ENCODE peak calls at places on chromosomes 4 and X, in six cellular contexts. K is hepatocyte, B is PC-3, C is HCT116, V is MM.1S, O is neural progenitor cell. W is an unnamed sample.

GRCh38 chr4:38392223-38392855 is 271.7 kb upstream of the KLF3 start:
- DNase-seq in B (no peak), O (no peak), K (no peak), C (no peak), V (no peak), W (no peak)

GRCh38 chrX:17990542-17990941 is 129.4 kb upstream of the RAI2 start:
- DNase-seq in O (no peak), K (no peak), B (no peak), V (no peak), C (no peak), W (no peak)

GRCh38 chrX:118215346-118215745 is 98.7 kb upstream of the KLHL13 start:
- DNase-seq in K (no peak), O (no peak), C (no peak), V (no peak), B (peak), W (no peak)

GRCh38 chrX:33336783-33337182 is 125.4 kb upstream of the DMD start:
- DNase-seq in V (no peak), K (peak), O (peak), B (peak), C (no peak), W (peak)

GRCh38 chr4:26307027-26307426 is 13.8 kb upstream of the RBPJ start:
- DNase-seq in K (no peak), V (no peak), B (no peak), C (no peak), O (no peak), W (peak)

GRCh38 chr4:66736593-66736992 is 808.7 kb downstream of the CENPC start:
- DNase-seq in K (no peak), C (no peak), O (peak), B (no peak), V (no peak), W (no peak)

GRCh38 chr4:107736924-107737448 is 17.0 kb upstream of the PAPSS1 start:
- DNase-seq in V (peak), C (peak), B (peak), O (peak), K (peak), W (peak)

GRCh38 chrX:79138658-79139241 is 5.7 kb upstream of the GPR174 start:
- DNase-seq in O (no peak), C (no peak), V (peak), B (no peak), K (no peak), W (no peak)

GRCh38 chrX:12471061-12471460 is 320.2 kb upstream of the PRPS2 start:
- DNase-seq in B (no peak), O (no peak), K (no peak), V (no peak), C (no peak), W (no peak)

GRCh38 chrX:48854898-48855297 is 19.5 kb upstream of the PCSK1N start:
- DNase-seq in V (no peak), O (peak), K (no peak), C (peak), B (peak), W (no peak)

GRCh38 chr4:105605493-105605892 is 53.1 kb downstream of the ARHGEF38 start:
- DNase-seq in B (peak), C (no peak), V (no peak), O (no peak), K (no peak), W (peak)

GRCh38 chr4:8727131-8727530 is 134.6 kb downstream of the CPZ start:
- DNase-seq in V (no peak), B (no peak), O (no peak), K (no peak), C (no peak), W (no peak)

GRCh38 chr4:20299515-20299914 is 47.8 kb downstream of the SLIT2 start:
- DNase-seq in K (peak), O (peak), V (peak), B (peak), C (peak), W (peak)

GRCh38 chr4:139015948-139016451 is 419 bp downstream of the NOCT start:
- DNase-seq in K (peak), O (no peak), B (no peak), C (no peak), V (peak), W (peak)

GRCh38 chr4:8160572-8160971 is 2.0 kb upstream of the ABLIM2 start:
- DNase-seq in B (no peak), C (no peak), K (no peak), V (no peak), O (no peak), W (no peak)

GRCh38 chr4:154707877-154708276 is 35.9 kb upstream of the LRAT start:
- DNase-seq in C (peak), V (no peak), K (no peak), B (peak), O (no peak), W (no peak)

GRCh38 chrX:10040961-10041360 is 73.8 kb downstream of the CLDN34 start:
- DNase-seq in C (no peak), K (no peak), V (no peak), O (no peak), B (no peak), W (no peak)

GRCh38 chrX:125322431-125322830 is 2.8 kb downstream of the TEX13C start:
- DNase-seq in B (no peak), O (no peak), K (no peak), V (no peak), C (no peak), W (no peak)

GRCh38 chrX:96987228-96987627 is 103.5 kb downstream of the RPA4 start:
- DNase-seq in K (no peak), O (no peak), B (peak), V (no peak), C (no peak), W (peak)

GRCh38 chr4:6596948-6597347 is 22.0 kb downstream of the MAN2B2 start:
- DNase-seq in V (no peak), K (no peak), C (no peak), O (no peak), B (no peak), W (no peak)

GRCh38 chrX:21747523-21747922 is 10.4 kb downstream of the SMPX start:
- DNase-seq in V (no peak), K (no peak), O (peak), C (no peak), B (no peak), W (peak)

GRCh38 chr4:6064383-6064782 is 46.2 kb upstream of the C4orf50 start:
- DNase-seq in K (no peak), B (no peak), O (no peak), C (no peak), V (no peak), W (no peak)

GRCh38 chr4:186587416-186588018 is 32.1 kb upstream of the MTNR1A start:
- DNase-seq in C (peak), B (peak), O (peak), V (peak), K (peak), W (peak)

GRCh38 chr4:39256436-39256835 is 74.1 kb downstream of the WDR19 start:
- DNase-seq in K (no peak), V (no peak), O (no peak), B (no peak), C (no peak), W (peak)

GRCh38 chrX:44155126-44155525 is 181.9 kb upstream of the NDP start:
- DNase-seq in B (no peak), V (no peak), C (no peak), K (no peak), O (no peak), W (no peak)

GRCh38 chrX:154049209-154050112 is 29.8 kb upstream of the IRAK1 start:
- DNase-seq in K (no peak), V (no peak), O (no peak), C (no peak), B (no peak), W (no peak)

GRCh38 chrX:15855562-15856256 is 1.1 kb upstream of the AP1S2 start:
- DNase-seq in K (peak), C (no peak), V (peak), O (peak), B (no peak), W (no peak)

GRCh38 chr4:20474119-20474518 is 222.4 kb downstream of the SLIT2 start:
- DNase-seq in B (peak), V (peak), K (peak), C (no peak), O (peak), W (peak)

GRCh38 chr4:184825394-184826314 is at the start of gene ACSL1:
- DNase-seq in K (peak), O (peak), C (no peak), B (peak), V (peak), W (peak)

GRCh38 chrX:36868592-36868991 is 139.6 kb upstream of the FAM47C start:
- DNase-seq in O (no peak), V (no peak), C (no peak), K (no peak), B (no peak), W (no peak)

GRCh38 chr4:41611124-41611838 is 73.3 kb downstream of the LIMCH1 start:
- DNase-seq in K (no peak), B (peak), O (no peak), C (no peak), V (no peak), W (no peak)

GRCh38 chr4:190020790-190021717 is 6.0 kb downstream of the FRG2 start:
- DNase-seq in C (no peak), O (peak), K (peak), V (no peak), B (peak), W (peak)
- TF ChIP-seq EZH2 in C (no peak), O (peak), K (peak), V (no peak), B (no peak), W (no peak)

GRCh38 chrX:108439961-108440696 is 491 bp downstream of the COL4A5 start:
- DNase-seq in K (peak), B (no peak), O (peak), C (no peak), V (no peak), W (peak)

GRCh38 chrX:108447303-108447702 is 7.7 kb downstream of the COL4A5 start:
- DNase-seq in O (no peak), B (peak), C (no peak), V (no peak), K (no peak), W (peak)

GRCh38 chrX:108437789-108438623 is at the start of gene COL4A6:
- DNase-seq in K (peak), V (no peak), O (peak), C (no peak), B (no peak), W (peak)

GRCh38 chrX:108439434-108439883 is at the start of gene COL4A5:
- DNase-seq in O (peak), C (peak), V (peak), K (peak), B (peak), W (peak)

GRCh38 chrX:108443065-108443464 is 3.4 kb downstream of the COL4A5 start:
- DNase-seq in O (no peak), V (no peak), B (no peak), K (no peak), C (no peak), W (no peak)
- TF ChIP-seq EZH2phosphoT487 in O (no peak), V (no peak), B (no peak), K (no peak), C (no peak), W (no peak)

GRCh38 chrX:145817666-145818521 is at the start of gene SLITRK2:
- DNase-seq in C (no peak), O (peak), K (peak), B (no peak), V (no peak), W (peak)
- TF ChIP-seq EZH2 in C (no peak), O (peak), K (peak), B (no peak), V (no peak), W (no peak)

GRCh38 chrX:45771560-45772340 is 571.1 kb upstream of the DIPK2B start:
- DNase-seq in K (no peak), B (peak), O (no peak), V (peak), C (no peak), W (peak)
- TF ChIP-seq EZH2phosphoT487 in K (no peak), B (no peak), O (no peak), V (no peak), C (no peak), W (no peak)

GRCh38 chr4:153295131-153295755 is 49.2 kb upstream of the MND1 start:
- DNase-seq in B (no peak), O (no peak), V (no peak), C (no peak), K (no peak), W (no peak)
- TF ChIP-seq EZH2 in B (no peak), O (no peak), V (no peak), C (no peak), K (no peak), W (no peak)

DNA sequence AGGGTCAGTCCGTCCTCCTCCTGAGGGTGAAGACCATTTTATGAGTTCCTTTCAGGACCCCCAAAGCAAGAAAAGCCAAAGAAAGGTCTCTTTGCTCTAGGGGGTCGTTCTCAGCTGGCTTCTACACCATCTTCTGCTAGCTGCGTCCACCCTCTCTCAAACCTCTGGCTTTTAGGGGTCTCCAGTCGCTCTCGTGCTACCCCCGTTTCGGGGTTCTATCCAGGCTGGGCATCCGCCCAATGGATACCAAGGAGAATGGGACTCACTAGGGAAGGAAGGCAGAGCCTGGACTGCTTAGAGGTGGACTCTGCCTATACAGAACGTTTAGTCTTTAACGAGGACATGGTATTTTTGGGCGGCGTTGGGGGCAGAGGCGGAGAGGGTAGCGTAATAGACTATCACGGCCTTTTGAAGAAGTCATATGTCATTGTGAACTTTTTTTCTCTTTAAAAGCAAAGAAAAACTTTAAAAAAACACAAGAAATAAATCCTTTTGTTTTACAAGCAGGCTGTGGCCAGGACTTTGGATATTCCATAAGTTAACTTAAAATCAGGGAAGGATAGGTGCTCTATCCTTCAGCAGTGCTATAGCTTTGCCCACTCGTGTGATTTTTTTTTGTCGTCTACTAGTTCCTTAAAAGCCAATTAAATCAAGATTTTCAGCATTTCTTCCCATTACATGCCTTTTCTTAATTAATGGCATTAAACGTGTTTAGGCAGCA is 7.1 kb upstream of the PITX2 start:
- DNase-seq in K (no peak), B (no peak), C (no peak), V (no peak), O (no peak), W (no peak)
- TF ChIP-seq EZH2phosphoT487 in K (peak), B (no peak), C (no peak), V (no peak), O (peak), W (no peak)